ENCODE peak calls at places on chromosome 22, in seven cellular contexts. Q, M, O, U, N, B and D are unnamed samples.

GRCh38 chr22:40449676-40450035 is 79.3 kb downstream of the SGSM3 start:
- DNase-seq in Q (no peak), O (peak; percentile 21), N (peak; percentile 58), M (no peak), U (no peak), B (no peak), D (peak; percentile 30)

GRCh38 chr22:43985532-43985931 is 30.3 kb downstream of the SAMM50 start:
- DNase-seq in U (no peak), M (no peak), O (no peak), Q (no peak), B (no peak), N (no peak), D (no peak)

GRCh38 chr22:29635734-29636357 is 32.4 kb downstream of the NF2 start:
- DNase-seq in O (peak; percentile 36), N (no peak), M (no peak), U (no peak), Q (peak; percentile 15), B (peak; percentile 36), D (peak; percentile 72)

GRCh38 chr22:38938925-38939324 is 18.5 kb upstream of the APOBEC3A start:
- DNase-seq in O (no peak), B (no peak), Q (no peak), U (no peak), N (no peak), M (no peak), D (no peak)

GRCh38 chr22:28000361-28000760 is 81.3 kb upstream of the PITPNB start:
- DNase-seq in N (no peak), M (no peak), B (no peak), O (no peak), U (no peak), Q (no peak), D (no peak)

GRCh38 chr22:46315976-46316375 is 19.3 kb downstream of the GTSE1 start:
- DNase-seq in U (no peak), O (no peak), M (no peak), N (no peak), B (no peak), Q (no peak), D (no peak)

GRCh38 chr22:41770715-41771452 is 29.6 kb upstream of the CCDC134 start:
- DNase-seq in Q (no peak), M (peak; percentile 10), B (no peak), N (no peak), U (no peak), O (peak; percentile 10), D (no peak)

GRCh38 chr22:32206774-32207758 is 2.2 kb upstream of the RFPL2 start:
- DNase-seq in O (peak; percentile 27), Q (no peak), B (peak; percentile 34), N (no peak), U (no peak), M (no peak), D (peak; percentile 20)

GRCh38 chr22:37161442-37161841 is 11.7 kb upstream of the IL2RB start:
- DNase-seq in M (no peak), O (peak; percentile 34), Q (no peak), B (no peak), U (no peak), N (no peak), D (no peak)

GRCh38 chr22:46802608-46803027 is 40.2 kb downstream of the TBC1D22A start:
- DNase-seq in B (no peak), Q (no peak), O (no peak), N (no peak), U (no peak), M (no peak), D (no peak)

GRCh38 chr22:47918936-47919505 is 1156.6 kb downstream of the TBC1D22A start:
- DNase-seq in N (no peak), O (no peak), U (no peak), B (no peak), Q (no peak), M (no peak), D (no peak)

GRCh38 chr22:40178417-40179409 is 988 bp downstream of the TNRC6B start:
- DNase-seq in B (no peak), M (no peak), N (no peak), O (no peak), Q (no peak), U (peak; percentile 12), D (peak; percentile 56)

GRCh38 chr22:46148885-46149492 is 1.3 kb upstream of the PPARA start:
- DNase-seq in U (no peak), O (no peak), Q (no peak), N (no peak), M (no peak), B (no peak), D (no peak)

GRCh38 chr22:40241200-40241763 is 63.6 kb downstream of the TNRC6B start:
- DNase-seq in U (peak; percentile 11), M (no peak), Q (no peak), B (no peak), N (no peak), O (no peak), D (no peak)

GRCh38 chr22:20438066-20438677 is 547 bp upstream of the SCARF2 start:
- DNase-seq in N (no peak), U (no peak), O (no peak), M (no peak), B (no peak), Q (no peak), D (no peak)

GRCh38 chr22:46688949-46689348 is 49.1 kb downstream of the CERK start:
- DNase-seq in M (no peak), U (no peak), O (no peak), Q (peak; percentile 21), B (no peak), N (no peak), D (no peak)

GRCh38 chr22:36028646-36029405 is at the start of gene RBFOX2:
- DNase-seq in Q (peak; percentile 92), U (peak; percentile 49), M (peak; percentile 80), O (peak; percentile 82), N (peak; percentile 93), B (peak; percentile 79), D (peak; percentile 82)

GRCh38 chr22:46443850-46444389 is 93.5 kb downstream of the CELSR1 start:
- DNase-seq in N (no peak), U (no peak), O (no peak), B (peak; percentile 70), M (no peak), Q (no peak), D (peak; percentile 27)

GRCh38 chr22:37080438-37080837 is 28.9 kb downstream of the KCTD17 start:
- DNase-seq in N (no peak), U (no peak), O (no peak), B (no peak), Q (no peak), M (no peak), D (no peak)

GRCh38 chr22:19059481-19060278 is 62.5 kb downstream of the DGCR2 start:
- DNase-seq in N (no peak), Q (no peak), B (no peak), M (no peak), O (no peak), U (no peak), D (no peak)

GRCh38 chr22:26470807-26471206 is 12.8 kb downstream of the HPS4 start:
- DNase-seq in Q (no peak), M (no peak), O (no peak), B (no peak), U (no peak), N (no peak), D (no peak)

GRCh38 chr22:36406139-36406538 is 18.4 kb upstream of the MYH9 start:
- DNase-seq in N (no peak), O (no peak), U (no peak), B (no peak), M (no peak), Q (no peak), D (peak; percentile 74)

GRCh38 chr22:23166841-23167610 is 13.3 kb upstream of the BCR start:
- DNase-seq in U (no peak), Q (no peak), B (no peak), N (no peak), O (no peak), M (no peak), D (no peak)

GRCh38 chr22:33325232-33326004 is 267.2 kb upstream of the SYN3 start:
- DNase-seq in B (no peak), U (no peak), Q (no peak), N (no peak), M (no peak), O (no peak), D (peak; percentile 50)

GRCh38 chr22:32864041-32864440 is 62.5 kb downstream of the TIMP3 start:
- DNase-seq in O (no peak), M (no peak), B (no peak), U (no peak), N (no peak), Q (no peak), D (no peak)

GRCh38 chr22:30206964-30207363 is 39.6 kb downstream of the LIF start:
- DNase-seq in N (peak; percentile 86), B (peak; percentile 67), U (no peak), Q (no peak), O (peak; percentile 94), M (peak; percentile 49), D (peak; percentile 95)

GRCh38 chr22:47452184-47452583 is 689.7 kb downstream of the TBC1D22A start:
- DNase-seq in U (no peak), B (peak; percentile 39), O (peak; percentile 44), N (no peak), Q (no peak), M (peak; percentile 44), D (no peak)

GRCh38 chr22:49726701-49727101 is 101.0 kb downstream of the BRD1 start:
- DNase-seq in M (no peak), Q (no peak), N (no peak), B (no peak), O (no peak), U (no peak), D (no peak)

GRCh38 chr22:26330971-26331625 is 98.0 kb upstream of the ASPHD2 start:
- DNase-seq in O (peak; percentile 41), Q (peak; percentile 91), B (peak; percentile 58), M (peak; percentile 33), N (no peak), U (peak; percentile 39), D (peak; percentile 26)

GRCh38 chr22:29369460-29369859 is 18.9 kb downstream of the AP1B1 start:
- DNase-seq in M (peak; percentile 55), N (no peak), B (no peak), Q (no peak), O (peak; percentile 60), U (no peak), D (no peak)

GRCh38 chr22:19855504-19856409 is 1.1 kb upstream of the GNB1L start:
- DNase-seq in B (peak; percentile 69), M (no peak), U (peak; percentile 33), Q (peak; percentile 51), N (peak; percentile 37), O (peak; percentile 43), D (peak; percentile 35)

GRCh38 chr22:49035818-49036457 is 791.7 kb downstream of the BRD1 start:
- DNase-seq in N (no peak), M (no peak), B (no peak), U (no peak), Q (no peak), O (no peak), D (no peak)

GRCh38 chr22:19996694-19997384 is 19.8 kb downstream of the ARVCF start:
- DNase-seq in Q (no peak), M (no peak), U (no peak), N (no peak), B (no peak), O (no peak), D (no peak)